ENCODE peak calls at places on chromosomes 12 and 14, in ten cellular contexts. V, C, G, E, A, P, W, M, S and J are unnamed samples.

GRCh38 chr12:26699237-26699636 is 133.8 kb downstream of the ITPR2 start:
- DNase-seq in W (no peak), E (no peak), A (no peak), V (no peak), M (no peak), S (no peak), P (no peak), C (no peak), G (no peak), J (no peak)

GRCh38 chr12:3187846-3188755 is 110.9 kb downstream of the TSPAN9 start:
- DNase-seq in A (no peak), C (no peak), S (no peak), P (no peak), W (no peak), V (no peak), M (no peak), G (no peak), E (no peak), J (no peak)

GRCh38 chr14:103216857-103217256 is 93.6 kb downstream of the TNFAIP2 start:
- DNase-seq in A (no peak), W (no peak), P (no peak), E (no peak), V (no peak), S (no peak), M (no peak), G (no peak), C (no peak), J (no peak)

GRCh38 chr12:7642287-7642686 is 23.4 kb downstream of the APOBEC1 start:
- DNase-seq in C (no peak), A (no peak), W (no peak), E (no peak), P (no peak), V (no peak), M (no peak), G (no peak), S (no peak), J (no peak)

GRCh38 chr12:80413462-80413861 is 30.6 kb upstream of the PTPRQ start:
- DNase-seq in W (no peak), C (no peak), A (no peak), V (no peak), G (no peak), E (no peak), M (no peak), S (no peak), P (no peak), J (no peak)

GRCh38 chr12:97984456-97984855 is 521.9 kb downstream of the RMST start:
- DNase-seq in W (no peak), M (no peak), S (no peak), G (no peak), E (no peak), A (no peak), C (no peak), V (no peak), P (no peak), J (no peak)

GRCh38 chr12:52226446-52226845 is 6.6 kb upstream of the KRT7 start:
- DNase-seq in E (no peak), W (no peak), M (no peak), S (no peak), A (no peak), V (no peak), P (no peak), G (no peak), C (no peak), J (no peak)

GRCh38 chr12:128817115-128818015 is 6.4 kb downstream of the SLC15A4 start:
- DNase-seq in W (no peak), M (no peak), S (no peak), G (peak; percentile 69), C (no peak), V (no peak), P (no peak), E (no peak), A (peak; percentile 72), J (no peak)

GRCh38 chr14:20379743-20380142 is 33.6 kb downstream of the TEP1 start:
- DNase-seq in W (no peak), P (no peak), A (no peak), C (no peak), G (no peak), V (no peak), S (no peak), E (no peak), M (no peak), J (no peak)
- H3K36me3 ChIP-seq in W (peaks cover 80% of the 10 kb centered on the region), P (peaks cover 100% of the 10 kb centered on the region), A (peaks cover 100% of the 10 kb centered on the region), C (peaks cover 63% of the 10 kb centered on the region), G (peaks cover 100% of the 10 kb centered on the region), V (peaks cover 100% of the 10 kb centered on the region), S (peaks cover 4% of the 10 kb centered on the region), E (peaks cover 80% of the 10 kb centered on the region), M (peaks cover 33% of the 10 kb centered on the region), J (peaks cover 93% of the 10 kb centered on the region)

GRCh38 chr14:92143962-92144361 is 22.2 kb downstream of the CPSF2 start:
- DNase-seq in P (no peak), S (no peak), V (no peak), A (no peak), W (no peak), C (no peak), M (no peak), G (no peak), E (no peak), J (no peak)

GRCh38 chr14:92144708-92145107 is 22.9 kb downstream of the CPSF2 start:
- DNase-seq in G (no peak), A (no peak), E (no peak), V (no peak), S (no peak), P (no peak), M (no peak), W (no peak), C (no peak), J (no peak)

GRCh38 chr14:92143309-92143708 is 21.5 kb downstream of the CPSF2 start:
- DNase-seq in G (no peak), E (no peak), S (peak; percentile 10), M (no peak), V (no peak), C (no peak), A (no peak), W (no peak), P (no peak), J (no peak)
- H3K36me3 ChIP-seq in G (peaks cover 100% of the 10 kb centered on the region), E (peaks cover 35% of the 10 kb centered on the region), S (peaks cover 79% of the 10 kb centered on the region), M (peaks cover 9% of the 10 kb centered on the region), V (peaks cover 100% of the 10 kb centered on the region), C (peaks cover 13% of the 10 kb centered on the region), A (peaks cover 100% of the 10 kb centered on the region), W (peaks cover 34% of the 10 kb centered on the region), P (peaks cover 100% of the 10 kb centered on the region), J (peaks cover 53% of the 10 kb centered on the region)

DNA sequence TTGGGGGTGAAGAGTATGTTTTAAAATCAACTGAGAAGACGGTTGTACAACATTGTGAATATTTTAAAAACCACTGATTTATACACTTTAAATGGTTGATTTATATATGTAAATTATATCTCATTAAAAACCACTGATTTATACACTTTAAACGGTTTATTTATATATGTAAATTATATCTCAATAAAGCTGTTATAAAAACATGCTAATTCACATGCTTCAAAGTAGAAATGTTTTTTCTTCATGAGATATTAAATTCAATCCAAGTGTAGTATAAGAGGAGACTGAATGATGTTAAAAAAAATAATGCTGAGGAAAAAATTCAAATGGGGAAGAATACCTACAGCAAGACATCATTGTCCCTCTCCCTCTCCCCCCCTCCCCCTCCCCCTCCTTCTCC is 92.9 kb downstream of the ATXN2 start:
- DNase-seq in A (no peak), C (no peak), E (no peak), S (no peak), V (no peak), G (no peak), P (no peak), M (no peak), W (no peak), J (no peak)
- H3K36me3 ChIP-seq in A (peaks cover 67% of the 10 kb centered on the region), C (peaks cover 2% of the 10 kb centered on the region), E (peaks cover 17% of the 10 kb centered on the region), S (peaks cover 43% of the 10 kb centered on the region), V (peaks cover 96% of the 10 kb centered on the region), G (peaks cover 88% of the 10 kb centered on the region), P (peaks cover 82% of the 10 kb centered on the region), M (peaks cover 3% of the 10 kb centered on the region), W (peaks cover 13% of the 10 kb centered on the region), J (peaks cover 15% of the 10 kb centered on the region)

GRCh38 chr12:123396543-123396942 is 12.6 kb downstream of the KMT5A start:
- DNase-seq in E (no peak), C (no peak), A (no peak), G (no peak), V (no peak), P (no peak), W (no peak), M (no peak), S (no peak), J (no peak)
- H3K36me3 ChIP-seq in E (peaks cover 21% of the 10 kb centered on the region), C (peaks cover 37% of the 10 kb centered on the region), A (peaks cover 88% of the 10 kb centered on the region), G (peaks cover 76% of the 10 kb centered on the region), V (peaks cover 97% of the 10 kb centered on the region), P (peaks cover 84% of the 10 kb centered on the region), W (peaks cover 22% of the 10 kb centered on the region), M (peaks cover 8% of the 10 kb centered on the region), S (peaks cover 54% of the 10 kb centered on the region), J (peaks cover 35% of the 10 kb centered on the region)

GRCh38 chr14:74551001-74551400 is 57.4 kb downstream of the ISCA2 start:
- DNase-seq in W (no peak), M (no peak), C (no peak), G (peak; percentile 64), V (no peak), S (no peak), P (no peak), A (no peak), E (no peak), J (no peak)

GRCh38 chr14:74551431-74551830 is 57.9 kb downstream of the ISCA2 start:
- DNase-seq in C (no peak), S (peak; percentile 42), W (no peak), M (no peak), V (no peak), P (no peak), G (peak; percentile 39), A (no peak), E (no peak), J (no peak)

GRCh38 chr14:74548881-74549280 is 55.3 kb downstream of the ISCA2 start:
- DNase-seq in M (peak; percentile 37), W (no peak), E (no peak), S (no peak), P (no peak), C (no peak), G (peak; percentile 81), V (no peak), A (peak; percentile 83), J (no peak)

GRCh38 chr14:74549588-74549987 is 56.0 kb downstream of the ISCA2 start:
- DNase-seq in C (no peak), P (no peak), V (no peak), S (no peak), M (no peak), W (no peak), E (no peak), G (peak; percentile 57), A (no peak), J (no peak)

DNA sequence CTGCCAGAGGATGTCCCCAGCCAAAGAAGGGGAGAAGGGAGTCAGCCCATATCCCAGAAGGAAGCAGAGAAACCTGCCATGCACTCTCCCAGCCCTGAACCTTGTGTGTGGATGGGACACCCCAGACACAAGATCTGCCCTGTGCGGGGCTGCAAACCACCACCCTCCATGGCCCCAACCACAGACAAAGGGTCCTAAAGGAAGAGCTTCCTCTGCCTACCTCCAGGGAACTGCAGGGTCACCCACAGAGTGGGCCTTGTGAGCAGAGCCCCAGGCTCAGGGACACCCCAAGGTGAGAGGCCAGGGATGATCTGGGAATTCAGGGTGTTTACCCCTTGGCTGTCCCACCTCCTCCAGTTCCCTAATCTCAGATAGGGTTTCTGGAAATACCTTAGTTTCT is 56.5 kb downstream of the ISCA2 start:
- DNase-seq in W (no peak), M (no peak), V (no peak), A (no peak), C (no peak), P (no peak), G (peak; percentile 20), S (no peak), E (no peak), J (no peak)
- H3K36me3 ChIP-seq in W (no peaks in the 10 kb centered on the region), M (no peaks in the 10 kb centered on the region), V (peaks cover 48% of the 10 kb centered on the region), A (no peaks in the 10 kb centered on the region), C (no peaks in the 10 kb centered on the region), P (no peaks in the 10 kb centered on the region), G (peaks cover 18% of the 10 kb centered on the region), S (no peaks in the 10 kb centered on the region), E (no peaks in the 10 kb centered on the region), J (no peaks in the 10 kb centered on the region)